ENCODE peak calls at places on chromosomes 6 and 20, in ten cellular contexts. R is effector CD4-positive, alpha-beta T cell; Z is T-helper 2 cell; S is C1 segment of cervical spinal cord; Q is OCI-LY7; P is glutamatergic neuron; X is GM12865; B is GM03348; Y is HCEC 1CT; I is aorta. F is an unnamed sample.

GRCh38 chr20:17530716-17531536 is at the start of gene BFSP1:
- DNase-seq in X (peak), Z (peak), R (peak), P (peak), S (no peak), Y (peak), B (peak), Q (peak), I (peak), F (no peak)

GRCh38 chr20:4457566-4458543 is 263.9 kb upstream of the PRND start:
- DNase-seq in R (no peak), I (no peak), S (no peak), X (no peak), B (no peak), P (no peak), Z (no peak), Y (peak), Q (no peak), F (no peak)

GRCh38 chr20:37523012-37523391 is 2.0 kb downstream of the NNAT start:
- DNase-seq in X (no peak), Q (no peak), Y (no peak), R (no peak), Z (no peak), S (no peak), B (no peak), P (no peak), I (no peak), F (no peak)

GRCh38 chr20:63091901-63092659 is 85.3 kb upstream of the BHLHE23 start:
- DNase-seq in Z (no peak), B (no peak), X (no peak), S (no peak), R (no peak), Q (no peak), Y (no peak), I (peak), P (peak), F (no peak)

GRCh38 chr20:25248501-25249172 is 752 bp downstream of the PYGB start:
- DNase-seq in I (peak), S (no peak), X (peak), P (peak), Y (peak), B (peak), Q (peak), Z (no peak), R (no peak), F (no peak)

GRCh38 chr20:11982289-11982957 is 64.7 kb downstream of the BTBD3 start:
- DNase-seq in Y (no peak), S (no peak), X (no peak), Q (no peak), R (no peak), P (no peak), B (no peak), Z (no peak), I (no peak), F (no peak)

GRCh38 chr20:53708129-53708968 is 114.7 kb upstream of the ZNF217 start:
- DNase-seq in X (peak), B (peak), Y (peak), Z (no peak), Q (peak), R (no peak), S (no peak), I (no peak), P (no peak), F (no peak)

GRCh38 chr6:14831922-14832321 is 413.9 kb upstream of the JARID2 start:
- DNase-seq in I (no peak), R (no peak), X (no peak), Y (no peak), Q (no peak), Z (no peak), P (no peak), B (no peak), S (no peak), F (no peak)

GRCh38 chr6:28758046-28758817 is 165.6 kb downstream of the TRIM27 start:
- DNase-seq in B (no peak), S (no peak), Z (no peak), X (peak), I (no peak), Q (peak), Y (no peak), R (no peak), P (peak), F (no peak)

GRCh38 chr6:16438677-16439615 is 200.6 kb downstream of the GMPR start:
- DNase-seq in X (peak), Y (peak), B (peak), I (no peak), P (no peak), Z (no peak), Q (no peak), R (no peak), S (no peak), F (no peak)

GRCh38 chr6:81759782-81760181 is 7.3 kb upstream of the TENT5A start:
- DNase-seq in P (no peak), S (no peak), B (no peak), R (no peak), X (peak), Z (no peak), Y (no peak), I (no peak), Q (no peak), F (no peak)